ENCODE peak calls at places on chromosomes 7 and 10, in seven cellular contexts. O, Z, N, Q, W, X and A are unnamed samples.

GRCh38 chr10:26790596-26790995 is 70.2 kb downstream of the ABI1 start:
- DNase-seq in O (no peak), W (no peak), Q (no peak), N (no peak), Z (no peak), X (no peak), A (peak; percentile 28)

GRCh38 chr7:34849163-34849960 is 187.9 kb downstream of the DPY19L1 start:
- DNase-seq in X (no peak), W (no peak), Q (no peak), O (no peak), N (no peak), Z (no peak), A (peak; percentile 32)

GRCh38 chr7:140200102-140200989 is 23.6 kb upstream of the KDM7A start:
- DNase-seq in O (peak; percentile 40), Q (no peak), Z (no peak), W (peak; percentile 92), X (no peak), N (no peak), A (peak; percentile 37)

GRCh38 chr7:148402159-148402558 is 188.4 kb upstream of the C7orf33 start:
- DNase-seq in Z (no peak), N (no peak), X (no peak), Q (no peak), O (no peak), W (no peak), A (no peak)

GRCh38 chr10:91163709-91164474 is 56.6 kb upstream of the PCGF5 start:
- DNase-seq in Q (peak; percentile 33), X (peak; percentile 44), O (peak; percentile 78), N (peak; percentile 41), W (peak; percentile 95), Z (no peak), A (peak; percentile 70)

GRCh38 chr10:22317121-22317370 is 858 bp downstream of the COMMD3 start:
- DNase-seq in Z (no peak), X (no peak), W (no peak), O (no peak), N (no peak), Q (no peak), A (no peak)

GRCh38 chr7:142478479-142479220 is 220.8 kb upstream of the PRSS58 start:
- DNase-seq in N (peak; percentile 9), O (no peak), W (no peak), Z (peak; percentile 37), X (no peak), Q (no peak), A (peak; percentile 74)

GRCh38 chr7:82362129-82362528 is 81.4 kb downstream of the CACNA2D1 start:
- DNase-seq in N (no peak), Z (no peak), W (no peak), O (no peak), Q (no peak), X (peak; percentile 4), A (no peak)

GRCh38 chr10:62059424-62059913 is 158.0 kb downstream of the ARID5B start:
- DNase-seq in O (no peak), Q (no peak), Z (no peak), W (no peak), X (peak; percentile 80), N (no peak), A (no peak)

GRCh38 chr10:53699684-53700083 is 927.1 kb upstream of the MBL2 start:
- DNase-seq in Q (no peak), N (no peak), Z (no peak), O (no peak), W (no peak), X (no peak), A (no peak)

GRCh38 chr7:1691601-1692499 is 21.8 kb downstream of the ELFN1 start:
- DNase-seq in X (no peak), W (peak; percentile 62), Q (no peak), Z (no peak), N (no peak), O (peak; percentile 75), A (peak; percentile 14)